ENCODE peak calls at places on chromosomes 4 and X, in nine cellular contexts. One of them, this sample, is unnamed.

GRCh38 chr4:107721436-107722090 is 1.5 kb upstream of the PAPSS1 start:
- DNase-seq in breast epithelium: no peak
- DNase-seq in HCT116: no peak
- DNase-seq in ovary: peak
- DNase-seq in K562: no peak
- DNase-seq in sigmoid colon: no peak
- DNase-seq in tibial nerve: no peak
- DNase-seq in endothelial cell of umbilical vein: no peak
- DNase-seq in adrenal gland: no peak
- DNase-seq in this sample: no peak

GRCh38 chr4:111404673-111405072 is 740.6 kb upstream of the FAM241A start:
- DNase-seq in adrenal gland: no peak
- DNase-seq in sigmoid colon: no peak
- DNase-seq in HCT116: no peak
- DNase-seq in endothelial cell of umbilical vein: no peak
- DNase-seq in breast epithelium: no peak
- DNase-seq in tibial nerve: no peak
- DNase-seq in ovary: no peak
- DNase-seq in K562: no peak
- DNase-seq in this sample: no peak

GRCh38 chrX:46485897-46486296 is 59.3 kb downstream of the ZNF674 start:
- DNase-seq in K562: no peak
- DNase-seq in sigmoid colon: no peak
- DNase-seq in breast epithelium: no peak
- DNase-seq in tibial nerve: no peak
- DNase-seq in ovary: no peak
- DNase-seq in adrenal gland: no peak
- DNase-seq in endothelial cell of umbilical vein: no peak
- DNase-seq in HCT116: no peak
- DNase-seq in this sample: no peak

GRCh38 chr4:54372951-54373350 is 143.9 kb downstream of the PDGFRA start:
- DNase-seq in breast epithelium: no peak
- DNase-seq in endothelial cell of umbilical vein: no peak
- DNase-seq in ovary: no peak
- DNase-seq in adrenal gland: no peak
- DNase-seq in tibial nerve: no peak
- DNase-seq in HCT116: no peak
- DNase-seq in sigmoid colon: no peak
- DNase-seq in K562: no peak
- DNase-seq in this sample: no peak

GRCh38 chr4:15198070-15198727 is 195.9 kb downstream of the CPEB2 start:
- DNase-seq in breast epithelium: no peak
- DNase-seq in endothelial cell of umbilical vein: no peak
- DNase-seq in HCT116: no peak
- DNase-seq in adrenal gland: no peak
- DNase-seq in K562: no peak
- DNase-seq in tibial nerve: no peak
- DNase-seq in sigmoid colon: no peak
- DNase-seq in ovary: no peak
- DNase-seq in this sample: no peak

GRCh38 chr4:28313729-28314713 is 1453.4 kb downstream of the STIM2 start:
- DNase-seq in endothelial cell of umbilical vein: no peak
- DNase-seq in breast epithelium: no peak
- DNase-seq in HCT116: no peak
- DNase-seq in adrenal gland: no peak
- DNase-seq in sigmoid colon: no peak
- DNase-seq in ovary: no peak
- DNase-seq in K562: no peak
- DNase-seq in tibial nerve: no peak
- DNase-seq in this sample: peak

GRCh38 chrX:100625985-100626491 is 10.6 kb downstream of the TSPAN6 start:
- DNase-seq in HCT116: no peak
- DNase-seq in K562: no peak
- DNase-seq in endothelial cell of umbilical vein: no peak
- DNase-seq in sigmoid colon: no peak
- DNase-seq in tibial nerve: no peak
- DNase-seq in ovary: no peak
- DNase-seq in adrenal gland: no peak
- DNase-seq in breast epithelium: no peak
- DNase-seq in this sample: no peak

GRCh38 chr4:183355405-183355804 is 33.2 kb upstream of the CLDN24 start:
- DNase-seq in HCT116: no peak
- DNase-seq in sigmoid colon: no peak
- DNase-seq in adrenal gland: peak
- DNase-seq in ovary: no peak
- DNase-seq in K562: no peak
- DNase-seq in breast epithelium: no peak
- DNase-seq in tibial nerve: no peak
- DNase-seq in endothelial cell of umbilical vein: peak
- DNase-seq in this sample: no peak

GRCh38 chr4:150224896-150225591 is 146.8 kb downstream of the DCLK2 start:
- DNase-seq in HCT116: no peak
- DNase-seq in breast epithelium: no peak
- DNase-seq in tibial nerve: no peak
- DNase-seq in adrenal gland: no peak
- DNase-seq in endothelial cell of umbilical vein: no peak
- DNase-seq in ovary: no peak
- DNase-seq in sigmoid colon: no peak
- DNase-seq in K562: no peak
- DNase-seq in this sample: no peak

GRCh38 chr4:75675004-75675531 is 1.9 kb upstream of the G3BP2 start:
- DNase-seq in ovary: no peak
- DNase-seq in HCT116: no peak
- DNase-seq in endothelial cell of umbilical vein: no peak
- DNase-seq in K562: no peak
- DNase-seq in sigmoid colon: no peak
- DNase-seq in tibial nerve: no peak
- DNase-seq in adrenal gland: no peak
- DNase-seq in breast epithelium: no peak
- DNase-seq in this sample: no peak
- TF ChIP-seq POLR2A in ovary: no peak
- TF ChIP-seq POLR2A in HCT116: no peak
- TF ChIP-seq POLR2A in endothelial cell of umbilical vein: no peak
- TF ChIP-seq POLR2A in K562: no peak
- TF ChIP-seq POLR2A in sigmoid colon: no peak
- TF ChIP-seq POLR2A in tibial nerve: no peak
- TF ChIP-seq POLR2A in adrenal gland: no peak
- TF ChIP-seq POLR2A in breast epithelium: no peak
- TF ChIP-seq POLR2A in this sample: no peak

GRCh38 chr4:37891221-37892159 is 606 bp downstream of the TBC1D1 start:
- DNase-seq in endothelial cell of umbilical vein: peak
- DNase-seq in sigmoid colon: peak
- DNase-seq in breast epithelium: no peak
- DNase-seq in adrenal gland: peak
- DNase-seq in tibial nerve: peak
- DNase-seq in HCT116: no peak
- DNase-seq in ovary: peak
- DNase-seq in K562: no peak
- DNase-seq in this sample: peak

GRCh38 chr4:37889849-37890500 is 909 bp upstream of the TBC1D1 start:
- DNase-seq in endothelial cell of umbilical vein: no peak
- DNase-seq in ovary: peak
- DNase-seq in K562: no peak
- DNase-seq in tibial nerve: no peak
- DNase-seq in HCT116: no peak
- DNase-seq in sigmoid colon: peak
- DNase-seq in breast epithelium: no peak
- DNase-seq in adrenal gland: no peak
- DNase-seq in this sample: no peak

GRCh38 chr4:37893164-37893563 is 2.3 kb downstream of the TBC1D1 start:
- DNase-seq in breast epithelium: no peak
- DNase-seq in adrenal gland: no peak
- DNase-seq in endothelial cell of umbilical vein: no peak
- DNase-seq in K562: no peak
- DNase-seq in HCT116: no peak
- DNase-seq in tibial nerve: no peak
- DNase-seq in ovary: no peak
- DNase-seq in sigmoid colon: no peak
- DNase-seq in this sample: no peak

GRCh38 chr4:37892641-37893040 is 1.8 kb downstream of the TBC1D1 start:
- DNase-seq in endothelial cell of umbilical vein: no peak
- DNase-seq in HCT116: no peak
- DNase-seq in ovary: no peak
- DNase-seq in tibial nerve: no peak
- DNase-seq in K562: no peak
- DNase-seq in breast epithelium: no peak
- DNase-seq in adrenal gland: peak
- DNase-seq in sigmoid colon: no peak
- DNase-seq in this sample: no peak

GRCh38 chr4:37890501-37891220 is at the start of gene TBC1D1:
- DNase-seq in sigmoid colon: peak
- DNase-seq in endothelial cell of umbilical vein: no peak
- DNase-seq in tibial nerve: peak
- DNase-seq in adrenal gland: peak
- DNase-seq in HCT116: no peak
- DNase-seq in K562: no peak
- DNase-seq in breast epithelium: peak
- DNase-seq in ovary: peak
- DNase-seq in this sample: peak
- TF ChIP-seq POLR2A in sigmoid colon: peak
- TF ChIP-seq POLR2A in endothelial cell of umbilical vein: no peak
- TF ChIP-seq POLR2A in tibial nerve: no peak
- TF ChIP-seq POLR2A in adrenal gland: no peak
- TF ChIP-seq POLR2A in HCT116: no peak
- TF ChIP-seq POLR2A in K562: no peak
- TF ChIP-seq POLR2A in breast epithelium: no peak
- TF ChIP-seq POLR2A in ovary: no peak
- TF ChIP-seq POLR2A in this sample: peak

DNA sequence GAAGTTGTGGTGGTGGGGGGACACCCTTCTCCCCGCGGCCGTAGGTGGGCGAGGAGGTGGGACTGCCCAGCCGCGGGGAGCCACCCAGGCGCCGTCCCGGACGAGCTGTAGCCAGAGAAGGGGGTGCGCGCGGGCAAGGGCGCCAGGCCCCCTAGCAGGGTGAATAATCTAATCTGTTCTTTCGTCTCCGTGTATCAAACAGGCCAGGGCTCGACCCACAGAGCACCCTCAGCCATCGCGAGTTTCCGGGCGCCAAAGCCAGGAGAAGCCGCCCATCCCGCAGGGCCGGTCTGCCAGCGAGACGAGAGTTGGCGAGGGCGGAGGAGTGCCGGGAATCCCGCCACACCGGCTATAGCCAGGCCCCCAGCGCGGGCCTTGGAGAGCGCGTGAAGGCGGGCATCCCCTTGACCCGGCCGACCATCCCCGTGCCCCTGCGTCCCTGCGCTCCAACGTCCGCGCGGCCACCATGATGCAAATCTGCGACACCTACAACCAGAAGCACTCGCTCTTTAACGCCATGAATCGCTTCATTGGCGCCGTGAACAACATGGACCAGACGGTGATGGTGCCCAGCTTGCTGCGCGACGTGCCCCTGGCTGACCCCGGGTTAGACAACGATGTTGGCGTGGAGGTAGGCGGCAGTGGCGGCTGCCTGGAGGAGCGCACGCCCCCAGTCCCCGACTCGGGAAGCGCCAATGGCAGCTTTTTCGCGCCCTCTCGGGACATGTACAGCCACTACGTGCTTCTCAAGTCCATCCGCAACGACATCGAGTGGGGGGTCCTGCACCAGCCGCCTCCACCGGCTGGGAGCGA is 3.4 kb downstream of the MID1IP1 start:
- DNase-seq in tibial nerve: no peak
- DNase-seq in ovary: peak
- DNase-seq in endothelial cell of umbilical vein: peak
- DNase-seq in HCT116: no peak
- DNase-seq in sigmoid colon: peak
- DNase-seq in adrenal gland: peak
- DNase-seq in breast epithelium: no peak
- DNase-seq in K562: no peak
- DNase-seq in this sample: no peak
- TF ChIP-seq POLR2A in tibial nerve: no peak
- TF ChIP-seq POLR2A in ovary: no peak
- TF ChIP-seq POLR2A in endothelial cell of umbilical vein: no peak
- TF ChIP-seq POLR2A in HCT116: no peak
- TF ChIP-seq POLR2A in sigmoid colon: no peak
- TF ChIP-seq POLR2A in adrenal gland: no peak
- TF ChIP-seq POLR2A in breast epithelium: no peak
- TF ChIP-seq POLR2A in K562: no peak
- TF ChIP-seq POLR2A in this sample: no peak

GRCh38 chr4:153433753-153434105 is 32.4 kb upstream of the TMEM131L start:
- DNase-seq in K562: no peak
- DNase-seq in adrenal gland: no peak
- DNase-seq in endothelial cell of umbilical vein: no peak
- DNase-seq in sigmoid colon: no peak
- DNase-seq in tibial nerve: no peak
- DNase-seq in HCT116: no peak
- DNase-seq in ovary: no peak
- DNase-seq in breast epithelium: no peak
- DNase-seq in this sample: no peak

GRCh38 chr4:153440475-153440874 is 25.7 kb upstream of the TMEM131L start:
- DNase-seq in K562: no peak
- DNase-seq in HCT116: no peak
- DNase-seq in adrenal gland: no peak
- DNase-seq in tibial nerve: no peak
- DNase-seq in ovary: no peak
- DNase-seq in breast epithelium: no peak
- DNase-seq in sigmoid colon: no peak
- DNase-seq in endothelial cell of umbilical vein: no peak
- DNase-seq in this sample: no peak

GRCh38 chr4:153434190-153434589 is 32.0 kb upstream of the TMEM131L start:
- DNase-seq in tibial nerve: no peak
- DNase-seq in K562: no peak
- DNase-seq in sigmoid colon: no peak
- DNase-seq in HCT116: no peak
- DNase-seq in endothelial cell of umbilical vein: no peak
- DNase-seq in adrenal gland: no peak
- DNase-seq in ovary: no peak
- DNase-seq in breast epithelium: no peak
- DNase-seq in this sample: no peak

GRCh38 chr4:153439831-153440230 is 26.3 kb upstream of the TMEM131L start:
- DNase-seq in breast epithelium: no peak
- DNase-seq in sigmoid colon: no peak
- DNase-seq in ovary: no peak
- DNase-seq in K562: no peak
- DNase-seq in tibial nerve: no peak
- DNase-seq in HCT116: no peak
- DNase-seq in endothelial cell of umbilical vein: no peak
- DNase-seq in adrenal gland: no peak
- DNase-seq in this sample: no peak

DNA sequence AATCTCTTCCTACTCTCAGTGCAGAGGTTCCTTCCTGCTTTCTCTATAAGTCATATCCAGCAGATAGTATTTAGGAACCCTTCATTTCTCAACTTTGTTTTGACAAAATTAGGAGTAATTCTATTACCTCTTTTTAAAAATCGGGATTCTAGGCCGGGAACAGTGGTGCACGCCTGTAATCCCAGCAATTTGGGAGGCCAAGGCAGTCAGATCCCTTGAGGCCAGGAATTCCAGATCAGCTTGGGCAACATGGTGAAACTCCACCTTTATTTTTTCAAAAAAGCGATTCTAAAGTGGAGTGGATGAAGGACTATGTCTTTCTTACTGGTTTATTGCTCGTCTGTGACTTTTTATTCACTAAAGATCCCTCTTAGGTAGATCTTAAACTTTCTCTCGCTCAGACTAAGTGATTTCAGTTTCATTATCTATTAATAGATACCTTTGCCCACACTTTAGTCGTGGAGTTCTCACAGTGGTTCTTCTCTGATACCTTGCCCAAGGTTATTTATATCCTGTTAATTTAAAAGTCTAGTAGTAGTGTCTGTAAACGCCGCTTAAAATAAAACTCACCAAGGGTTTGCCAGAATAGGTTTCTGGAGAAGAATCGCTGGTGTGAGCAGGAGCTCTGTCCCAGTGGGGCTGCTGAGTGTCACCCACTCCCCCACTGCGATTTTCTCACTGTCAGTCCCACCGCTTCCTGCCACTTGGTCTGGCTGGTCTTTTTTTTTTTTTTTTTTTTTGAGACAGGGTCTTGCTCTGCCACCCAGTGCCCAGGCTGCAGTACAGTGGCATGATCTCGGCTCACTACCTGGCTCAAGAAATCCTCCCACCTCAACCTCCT is 27.0 kb upstream of the TMEM131L start:
- DNase-seq in HCT116: no peak
- DNase-seq in ovary: no peak
- DNase-seq in endothelial cell of umbilical vein: no peak
- DNase-seq in sigmoid colon: no peak
- DNase-seq in breast epithelium: no peak
- DNase-seq in tibial nerve: no peak
- DNase-seq in K562: no peak
- DNase-seq in adrenal gland: no peak
- DNase-seq in this sample: no peak
- TF ChIP-seq POLR2A in HCT116: no peak
- TF ChIP-seq POLR2A in ovary: no peak
- TF ChIP-seq POLR2A in endothelial cell of umbilical vein: no peak
- TF ChIP-seq POLR2A in sigmoid colon: no peak
- TF ChIP-seq POLR2A in breast epithelium: no peak
- TF ChIP-seq POLR2A in tibial nerve: no peak
- TF ChIP-seq POLR2A in K562: no peak
- TF ChIP-seq POLR2A in adrenal gland: no peak
- TF ChIP-seq POLR2A in this sample: no peak